ENCODE peak calls at places on chromosome 5, in nine cellular contexts. One of them, this sample, is unnamed.

GRCh38 chr5:6545770-6546690 is 86.8 kb downstream of the NSUN2 start:
- DNase-seq in D721Med: no peak
- DNase-seq in hepatocyte: no peak
- DNase-seq in OCI-LY7: no peak
- DNase-seq in GM13976: no peak
- DNase-seq in WERI-Rb-1: no peak
- DNase-seq in cardiac muscle cell: no peak
- DNase-seq in A549: no peak
- DNase-seq in AG10803: no peak
- DNase-seq in this sample: no peak

GRCh38 chr5:134184155-134185135 is 7.7 kb upstream of the SKP1 start:
- DNase-seq in hepatocyte: peak
- DNase-seq in GM13976: peak
- DNase-seq in AG10803: peak
- DNase-seq in A549: peak
- DNase-seq in OCI-LY7: peak
- DNase-seq in cardiac muscle cell: peak
- DNase-seq in D721Med: peak
- DNase-seq in WERI-Rb-1: peak
- DNase-seq in this sample: peak

GRCh38 chr5:160938532-160938931 is 86.5 kb upstream of the ATP10B start:
- DNase-seq in D721Med: no peak
- DNase-seq in GM13976: no peak
- DNase-seq in A549: no peak
- DNase-seq in cardiac muscle cell: no peak
- DNase-seq in hepatocyte: no peak
- DNase-seq in AG10803: no peak
- DNase-seq in OCI-LY7: no peak
- DNase-seq in WERI-Rb-1: no peak
- DNase-seq in this sample: no peak

GRCh38 chr5:171630047-171630669 is 155.5 kb upstream of the SMIM23 start:
- DNase-seq in OCI-LY7: no peak
- DNase-seq in WERI-Rb-1: peak
- DNase-seq in D721Med: no peak
- DNase-seq in A549: peak
- DNase-seq in cardiac muscle cell: peak
- DNase-seq in AG10803: peak
- DNase-seq in GM13976: no peak
- DNase-seq in hepatocyte: peak
- DNase-seq in this sample: no peak

GRCh38 chr5:39948867-39949468 is 524.2 kb upstream of the DAB2 start:
- DNase-seq in WERI-Rb-1: peak
- DNase-seq in AG10803: peak
- DNase-seq in A549: peak
- DNase-seq in GM13976: peak
- DNase-seq in hepatocyte: peak
- DNase-seq in D721Med: no peak
- DNase-seq in OCI-LY7: peak
- DNase-seq in cardiac muscle cell: peak
- DNase-seq in this sample: peak

GRCh38 chr5:159099049-159099760 is 511 bp downstream of the EBF1 start:
- DNase-seq in A549: peak
- DNase-seq in OCI-LY7: peak
- DNase-seq in AG10803: peak
- DNase-seq in cardiac muscle cell: peak
- DNase-seq in WERI-Rb-1: peak
- DNase-seq in D721Med: no peak
- DNase-seq in hepatocyte: peak
- DNase-seq in GM13976: peak
- DNase-seq in this sample: no peak

GRCh38 chr5:666816-667498 is 26.2 kb downstream of the TPPP start:
- DNase-seq in GM13976: no peak
- DNase-seq in D721Med: no peak
- DNase-seq in cardiac muscle cell: no peak
- DNase-seq in A549: no peak
- DNase-seq in OCI-LY7: no peak
- DNase-seq in AG10803: no peak
- DNase-seq in WERI-Rb-1: no peak
- DNase-seq in hepatocyte: no peak
- DNase-seq in this sample: no peak

GRCh38 chr5:131854134-131854533 is 57.3 kb upstream of the FNIP1 start:
- DNase-seq in OCI-LY7: no peak
- DNase-seq in GM13976: no peak
- DNase-seq in A549: no peak
- DNase-seq in hepatocyte: no peak
- DNase-seq in D721Med: no peak
- DNase-seq in WERI-Rb-1: no peak
- DNase-seq in cardiac muscle cell: peak
- DNase-seq in AG10803: no peak
- DNase-seq in this sample: no peak

GRCh38 chr5:5350101-5350500 is 72.4 kb upstream of the ICE1 start:
- DNase-seq in hepatocyte: peak
- DNase-seq in A549: peak
- DNase-seq in AG10803: no peak
- DNase-seq in cardiac muscle cell: no peak
- DNase-seq in OCI-LY7: no peak
- DNase-seq in D721Med: no peak
- DNase-seq in GM13976: no peak
- DNase-seq in WERI-Rb-1: no peak
- DNase-seq in this sample: no peak

GRCh38 chr5:65142007-65142406 is 339.7 kb downstream of the ADAMTS6 start:
- DNase-seq in cardiac muscle cell: no peak
- DNase-seq in OCI-LY7: no peak
- DNase-seq in A549: no peak
- DNase-seq in GM13976: no peak
- DNase-seq in D721Med: no peak
- DNase-seq in WERI-Rb-1: no peak
- DNase-seq in hepatocyte: no peak
- DNase-seq in AG10803: no peak
- DNase-seq in this sample: no peak

GRCh38 chr5:50564079-50564478 is 102.4 kb upstream of the PARP8 start:
- DNase-seq in WERI-Rb-1: no peak
- DNase-seq in AG10803: no peak
- DNase-seq in D721Med: no peak
- DNase-seq in cardiac muscle cell: no peak
- DNase-seq in OCI-LY7: no peak
- DNase-seq in A549: no peak
- DNase-seq in GM13976: peak
- DNase-seq in hepatocyte: peak
- DNase-seq in this sample: no peak

GRCh38 chr5:78667461-78668103 is 19.0 kb upstream of the LHFPL2 start:
- DNase-seq in A549: no peak
- DNase-seq in WERI-Rb-1: no peak
- DNase-seq in GM13976: no peak
- DNase-seq in cardiac muscle cell: no peak
- DNase-seq in D721Med: no peak
- DNase-seq in AG10803: no peak
- DNase-seq in hepatocyte: no peak
- DNase-seq in OCI-LY7: no peak
- DNase-seq in this sample: no peak

GRCh38 chr5:159459951-159460538 is 129.8 kb upstream of the IL12B start:
- DNase-seq in OCI-LY7: no peak
- DNase-seq in hepatocyte: no peak
- DNase-seq in WERI-Rb-1: no peak
- DNase-seq in A549: no peak
- DNase-seq in AG10803: peak
- DNase-seq in D721Med: no peak
- DNase-seq in cardiac muscle cell: no peak
- DNase-seq in GM13976: no peak
- DNase-seq in this sample: no peak

GRCh38 chr5:115349001-115349817 is 52.8 kb upstream of the CCDC112 start:
- DNase-seq in AG10803: peak
- DNase-seq in OCI-LY7: no peak
- DNase-seq in A549: peak
- DNase-seq in D721Med: no peak
- DNase-seq in cardiac muscle cell: peak
- DNase-seq in hepatocyte: peak
- DNase-seq in WERI-Rb-1: no peak
- DNase-seq in GM13976: no peak
- DNase-seq in this sample: no peak

GRCh38 chr5:143924311-143924710 is 112.3 kb downstream of the HMHB1 start:
- DNase-seq in hepatocyte: no peak
- DNase-seq in WERI-Rb-1: no peak
- DNase-seq in GM13976: no peak
- DNase-seq in AG10803: peak
- DNase-seq in cardiac muscle cell: no peak
- DNase-seq in OCI-LY7: no peak
- DNase-seq in A549: no peak
- DNase-seq in D721Med: no peak
- DNase-seq in this sample: no peak

GRCh38 chr5:137221914-137222313 is 277.2 kb downstream of the SPOCK1 start:
- DNase-seq in A549: no peak
- DNase-seq in D721Med: no peak
- DNase-seq in WERI-Rb-1: peak
- DNase-seq in AG10803: no peak
- DNase-seq in OCI-LY7: no peak
- DNase-seq in hepatocyte: no peak
- DNase-seq in GM13976: no peak
- DNase-seq in cardiac muscle cell: no peak
- DNase-seq in this sample: no peak

GRCh38 chr5:53956632-53957031 is 353.7 kb downstream of the ARL15 start:
- DNase-seq in A549: no peak
- DNase-seq in GM13976: no peak
- DNase-seq in cardiac muscle cell: no peak
- DNase-seq in hepatocyte: no peak
- DNase-seq in OCI-LY7: no peak
- DNase-seq in WERI-Rb-1: no peak
- DNase-seq in D721Med: no peak
- DNase-seq in AG10803: no peak
- DNase-seq in this sample: no peak

GRCh38 chr5:131998431-131999040 is 12.9 kb downstream of the ACSL6 start:
- DNase-seq in cardiac muscle cell: no peak
- DNase-seq in AG10803: no peak
- DNase-seq in WERI-Rb-1: no peak
- DNase-seq in A549: no peak
- DNase-seq in OCI-LY7: no peak
- DNase-seq in hepatocyte: peak
- DNase-seq in D721Med: no peak
- DNase-seq in GM13976: no peak
- DNase-seq in this sample: peak

GRCh38 chr5:177071671-177072385 is 14.9 kb upstream of the FGFR4 start:
- DNase-seq in A549: peak
- DNase-seq in hepatocyte: peak
- DNase-seq in OCI-LY7: peak
- DNase-seq in D721Med: peak
- DNase-seq in AG10803: peak
- DNase-seq in WERI-Rb-1: peak
- DNase-seq in GM13976: peak
- DNase-seq in cardiac muscle cell: peak
- DNase-seq in this sample: no peak

GRCh38 chr5:138542956-138543729 is at the start of gene ETF1:
- DNase-seq in WERI-Rb-1: peak
- DNase-seq in OCI-LY7: peak
- DNase-seq in cardiac muscle cell: peak
- DNase-seq in A549: peak
- DNase-seq in D721Med: peak
- DNase-seq in AG10803: peak
- DNase-seq in hepatocyte: peak
- DNase-seq in GM13976: peak
- DNase-seq in this sample: peak
- TF ChIP-seq CTCF in WERI-Rb-1: no peak
- TF ChIP-seq CTCF in OCI-LY7: no peak
- TF ChIP-seq CTCF in cardiac muscle cell: no peak
- TF ChIP-seq CTCF in A549: no peak
- TF ChIP-seq CTCF in D721Med: no peak
- TF ChIP-seq CTCF in AG10803: no peak
- TF ChIP-seq CTCF in hepatocyte: no peak
- TF ChIP-seq CTCF in GM13976: no peak
- TF ChIP-seq CTCF in this sample: no peak

DNA sequence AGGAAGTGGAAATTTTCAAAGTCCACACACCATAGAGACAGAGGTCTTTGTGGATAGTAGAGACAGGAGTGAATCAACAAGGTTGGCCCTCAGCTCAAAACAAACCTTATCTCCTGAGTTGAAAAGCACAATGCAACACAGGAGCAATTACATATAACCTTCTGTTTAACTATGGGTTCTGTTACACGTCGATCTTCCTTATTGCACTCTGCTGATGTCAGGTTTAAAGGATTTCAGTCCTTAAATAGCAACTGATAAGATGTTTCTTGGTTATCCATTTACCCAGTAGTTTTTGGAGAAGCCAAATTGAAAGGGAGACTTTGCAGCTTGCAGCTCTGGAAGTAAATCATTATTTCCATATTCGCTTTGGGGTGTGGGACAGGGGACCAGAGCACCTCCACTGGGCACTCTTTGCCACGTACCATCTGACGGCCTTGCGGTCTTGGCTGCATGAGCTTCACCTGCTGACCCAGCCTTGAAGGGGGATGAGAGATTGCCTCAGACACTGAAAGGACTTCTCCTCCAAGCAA is 56.0 kb upstream of the ZNF622 start:
- DNase-seq in cardiac muscle cell: no peak
- DNase-seq in GM13976: no peak
- DNase-seq in hepatocyte: peak
- DNase-seq in AG10803: no peak
- DNase-seq in WERI-Rb-1: no peak
- DNase-seq in OCI-LY7: no peak
- DNase-seq in A549: no peak
- DNase-seq in D721Med: no peak
- DNase-seq in this sample: no peak
- TF ChIP-seq CTCF in cardiac muscle cell: no peak
- TF ChIP-seq CTCF in GM13976: no peak
- TF ChIP-seq CTCF in hepatocyte: no peak
- TF ChIP-seq CTCF in AG10803: no peak
- TF ChIP-seq CTCF in WERI-Rb-1: no peak
- TF ChIP-seq CTCF in OCI-LY7: no peak
- TF ChIP-seq CTCF in A549: no peak
- TF ChIP-seq CTCF in D721Med: no peak
- TF ChIP-seq CTCF in this sample: no peak

GRCh38 chr5:175206651-175207050 is 237.3 kb downstream of the DRD1 start:
- DNase-seq in cardiac muscle cell: no peak
- DNase-seq in hepatocyte: no peak
- DNase-seq in WERI-Rb-1: no peak
- DNase-seq in GM13976: no peak
- DNase-seq in A549: no peak
- DNase-seq in D721Med: no peak
- DNase-seq in OCI-LY7: no peak
- DNase-seq in AG10803: no peak
- DNase-seq in this sample: no peak
- TF ChIP-seq CTCF in cardiac muscle cell: no peak
- TF ChIP-seq CTCF in hepatocyte: no peak
- TF ChIP-seq CTCF in WERI-Rb-1: no peak
- TF ChIP-seq CTCF in GM13976: no peak
- TF ChIP-seq CTCF in A549: no peak
- TF ChIP-seq CTCF in D721Med: peak
- TF ChIP-seq CTCF in OCI-LY7: no peak
- TF ChIP-seq CTCF in AG10803: no peak
- TF ChIP-seq CTCF in this sample: no peak

GRCh38 chr5:60177596-60177995 is 284.1 kb upstream of the PDE4D start:
- DNase-seq in WERI-Rb-1: no peak
- DNase-seq in cardiac muscle cell: no peak
- DNase-seq in A549: no peak
- DNase-seq in hepatocyte: no peak
- DNase-seq in D721Med: no peak
- DNase-seq in AG10803: no peak
- DNase-seq in OCI-LY7: no peak
- DNase-seq in GM13976: no peak
- DNase-seq in this sample: no peak

GRCh38 chr5:60178101-60178500 is 284.6 kb upstream of the PDE4D start:
- DNase-seq in cardiac muscle cell: peak
- DNase-seq in WERI-Rb-1: no peak
- DNase-seq in A549: no peak
- DNase-seq in AG10803: no peak
- DNase-seq in GM13976: no peak
- DNase-seq in hepatocyte: no peak
- DNase-seq in D721Med: no peak
- DNase-seq in OCI-LY7: no peak
- DNase-seq in this sample: no peak

GRCh38 chr5:60173672-60174071 is 280.1 kb upstream of the PDE4D start:
- DNase-seq in cardiac muscle cell: no peak
- DNase-seq in hepatocyte: no peak
- DNase-seq in A549: no peak
- DNase-seq in D721Med: no peak
- DNase-seq in GM13976: no peak
- DNase-seq in AG10803: no peak
- DNase-seq in OCI-LY7: no peak
- DNase-seq in WERI-Rb-1: no peak
- DNase-seq in this sample: no peak
- TF ChIP-seq CTCF in cardiac muscle cell: no peak
- TF ChIP-seq CTCF in hepatocyte: no peak
- TF ChIP-seq CTCF in A549: no peak
- TF ChIP-seq CTCF in D721Med: no peak
- TF ChIP-seq CTCF in GM13976: no peak
- TF ChIP-seq CTCF in AG10803: no peak
- TF ChIP-seq CTCF in OCI-LY7: no peak
- TF ChIP-seq CTCF in WERI-Rb-1: no peak
- TF ChIP-seq CTCF in this sample: no peak

This sample was measured in CD14-positive monocyte.